ENCODE peak calls at places on chromosomes 5 and 9, in four cellular contexts. O is A549, N is H1, Q is transverse colon. E is an unnamed sample.
A peak's percentile ranks its signal among the peaks of the same experiment; 100 is the strongest.

GRCh38 chr9:75186767-75187380 is 98.6 kb downstream of the OSTF1 start:
- DNase-seq in N (no peak), O (peak; percentile 13), Q (no peak), E (no peak)

GRCh38 chr9:120742951-120743416 is 28.7 kb upstream of the MEGF9 start:
- DNase-seq in Q (no peak), O (peak; percentile 71), N (no peak), E (no peak)

GRCh38 chr9:127943746-127944145 is 6.1 kb upstream of the DPM2 start:
- DNase-seq in O (peak; percentile 79), N (peak; percentile 79), Q (peak; percentile 87), E (peak; percentile 94)

GRCh38 chr9:115276621-115277020 is 158.7 kb upstream of the TNC start:
- DNase-seq in N (no peak), O (no peak), Q (no peak), E (peak; percentile 75)

GRCh38 chr5:116025831-116026230 is 6.4 kb upstream of the ARL14EPL start:
- DNase-seq in Q (no peak), O (no peak), N (no peak), E (no peak)

GRCh38 chr9:36839131-36839885 is 194.8 kb downstream of the PAX5 start:
- DNase-seq in Q (no peak), N (no peak), O (no peak), E (no peak)

GRCh38 chr9:34589656-34590375 is at the start of gene CNTFR:
- DNase-seq in Q (no peak), N (no peak), O (no peak), E (no peak)

GRCh38 chr9:37311938-37312730 is 110.4 kb upstream of the GRHPR start:
- DNase-seq in N (no peak), Q (no peak), O (no peak), E (no peak)

GRCh38 chr5:6715758-6716633 is 2.8 kb downstream of the TENT4A start:
- DNase-seq in O (no peak), N (no peak), Q (no peak), E (peak; percentile 80)

GRCh38 chr5:93163010-93163663 is 417.9 kb downstream of the NR2F1-AS1 start:
- DNase-seq in Q (no peak), N (no peak), O (no peak), E (no peak)

GRCh38 chr5:138950411-138951011 is 75.4 kb upstream of the LRRTM2 start:
- DNase-seq in O (no peak), N (no peak), Q (no peak), E (no peak)

GRCh38 chr9:136777359-136777758 is 13.0 kb upstream of the LCN15 start:
- DNase-seq in N (no peak), Q (peak; percentile 74), O (no peak), E (no peak)

GRCh38 chr5:169115725-169116124 is 185.2 kb downstream of the SLIT3 start:
- DNase-seq in O (no peak), N (no peak), Q (no peak), E (no peak)

GRCh38 chr9:18569941-18570630 is 96.1 kb downstream of the ADAMTSL1 start:
- DNase-seq in N (no peak), Q (no peak), O (no peak), E (no peak)

GRCh38 chr5:133952729-133953567 is 15.5 kb downstream of the C5orf15 start:
- DNase-seq in Q (peak; percentile 21), O (no peak), N (no peak), E (no peak)

GRCh38 chr5:132813599-132814440 is 718 bp downstream of the SOWAHA start:
- DNase-seq in Q (peak; percentile 48), N (no peak), O (peak; percentile 62), E (no peak)

GRCh38 chr9:18437315-18438200 is 36.4 kb upstream of the ADAMTSL1 start:
- DNase-seq in O (no peak), N (no peak), Q (no peak), E (no peak)

GRCh38 chr5:93569295-93570164 is 11.5 kb downstream of the NR2F1-AS1 start:
- DNase-seq in N (no peak), O (no peak), Q (no peak), E (no peak)

GRCh38 chr5:84286662-84287061 is 98.0 kb downstream of the EDIL3 start:
- DNase-seq in N (no peak), Q (no peak), O (no peak), E (no peak)

GRCh38 chr9:8115570-8115969 is 316.0 kb upstream of the DMAC1 start:
- DNase-seq in Q (no peak), O (no peak), N (no peak), E (no peak)

GRCh38 chr9:129220771-129221170 is 42.7 kb upstream of the IER5L start:
- DNase-seq in Q (no peak), N (no peak), O (no peak), E (no peak)

GRCh38 chr5:82347213-82347947 is 69.2 kb upstream of the RPS23 start:
- DNase-seq in Q (no peak), N (no peak), O (no peak), E (peak; percentile 91)

GRCh38 chr5:38212307-38212706 is 46.1 kb upstream of the EGFLAM start:
- DNase-seq in O (no peak), N (no peak), Q (no peak), E (no peak)

GRCh38 chr5:96151891-96152290 is 190.2 kb upstream of the ELL2 start:
- DNase-seq in O (no peak), N (no peak), Q (no peak), E (no peak)

GRCh38 chr9:101027246-101027645 is 1.3 kb upstream of the PLPPR1 start:
- DNase-seq in N (no peak), Q (no peak), O (no peak), E (no peak)

GRCh38 chr9:89368550-89368949 is 50.2 kb downstream of the SECISBP2 start:
- DNase-seq in Q (no peak), O (no peak), N (no peak), E (no peak)

GRCh38 chr9:116207371-116208111 is 54.0 kb downstream of the PAPPA start:
- DNase-seq in O (no peak), Q (no peak), N (no peak), E (no peak)

GRCh38 chr5:123855630-123856029 is 343.7 kb downstream of the CSNK1G3 start:
- DNase-seq in N (no peak), Q (no peak), O (no peak), E (no peak)

GRCh38 chr9:32703635-32704034 is 68.2 kb upstream of the TAF1L start:
- DNase-seq in N (no peak), O (no peak), Q (no peak), E (no peak)

GRCh38 chr5:11334404-11334803 is 569.8 kb downstream of the CTNND2 start:
- DNase-seq in N (no peak), Q (no peak), O (no peak), E (no peak)

GRCh38 chr5:59218424-59219045 is 635.7 kb downstream of the RAB3C start:
- DNase-seq in O (no peak), Q (no peak), N (no peak), E (no peak)

GRCh38 chr9:104984121-104984520 is 56.2 kb upstream of the ABCA1 start:
- DNase-seq in Q (no peak), O (no peak), N (no peak), E (no peak)

DNA sequence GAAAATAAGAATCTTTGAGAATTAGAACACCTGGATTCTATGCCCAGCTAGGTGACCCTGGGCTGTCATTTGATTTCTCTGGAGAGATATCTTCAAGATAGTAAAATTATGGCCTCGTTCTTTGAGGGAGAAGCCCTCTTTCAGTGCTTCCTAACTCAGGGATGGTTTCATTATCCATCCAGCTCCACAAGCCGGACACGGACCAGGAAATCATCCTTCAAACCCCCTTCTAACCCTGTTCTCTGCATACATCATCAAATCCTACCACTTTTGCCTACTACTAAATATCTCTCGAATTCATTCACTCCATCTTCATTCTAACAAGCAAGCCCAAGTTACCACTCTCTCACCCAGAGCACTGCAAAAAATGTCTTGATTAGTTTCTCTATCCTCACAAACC is 57.2 kb downstream of the MAPKAP1 start:
- DNase-seq in N (no peak), Q (no peak), O (no peak), E (no peak)
- H3K4me3 ChIP-seq in N (no peak overlapping the region), Q (no peak overlapping the region), O (no peak overlapping the region), E (no peak overlapping the region)

GRCh38 chr9:113281356-113281755 is 5.9 kb downstream of the PRPF4 start:
- DNase-seq in N (no peak), Q (no peak), O (no peak), E (no peak)

GRCh38 chr9:113274474-113275146 is 762 bp downstream of the CDC26 start:
- DNase-seq in O (peak; percentile 66), Q (no peak), N (no peak), E (no peak)

GRCh38 chr9:113278840-113279239 is 3.4 kb downstream of the PRPF4 start:
- DNase-seq in Q (no peak), O (no peak), N (no peak), E (no peak)

GRCh38 chr9:113269871-113270270 is 5.5 kb downstream of the CDC26 start:
- DNase-seq in N (no peak), Q (no peak), O (no peak), E (no peak)

DNA sequence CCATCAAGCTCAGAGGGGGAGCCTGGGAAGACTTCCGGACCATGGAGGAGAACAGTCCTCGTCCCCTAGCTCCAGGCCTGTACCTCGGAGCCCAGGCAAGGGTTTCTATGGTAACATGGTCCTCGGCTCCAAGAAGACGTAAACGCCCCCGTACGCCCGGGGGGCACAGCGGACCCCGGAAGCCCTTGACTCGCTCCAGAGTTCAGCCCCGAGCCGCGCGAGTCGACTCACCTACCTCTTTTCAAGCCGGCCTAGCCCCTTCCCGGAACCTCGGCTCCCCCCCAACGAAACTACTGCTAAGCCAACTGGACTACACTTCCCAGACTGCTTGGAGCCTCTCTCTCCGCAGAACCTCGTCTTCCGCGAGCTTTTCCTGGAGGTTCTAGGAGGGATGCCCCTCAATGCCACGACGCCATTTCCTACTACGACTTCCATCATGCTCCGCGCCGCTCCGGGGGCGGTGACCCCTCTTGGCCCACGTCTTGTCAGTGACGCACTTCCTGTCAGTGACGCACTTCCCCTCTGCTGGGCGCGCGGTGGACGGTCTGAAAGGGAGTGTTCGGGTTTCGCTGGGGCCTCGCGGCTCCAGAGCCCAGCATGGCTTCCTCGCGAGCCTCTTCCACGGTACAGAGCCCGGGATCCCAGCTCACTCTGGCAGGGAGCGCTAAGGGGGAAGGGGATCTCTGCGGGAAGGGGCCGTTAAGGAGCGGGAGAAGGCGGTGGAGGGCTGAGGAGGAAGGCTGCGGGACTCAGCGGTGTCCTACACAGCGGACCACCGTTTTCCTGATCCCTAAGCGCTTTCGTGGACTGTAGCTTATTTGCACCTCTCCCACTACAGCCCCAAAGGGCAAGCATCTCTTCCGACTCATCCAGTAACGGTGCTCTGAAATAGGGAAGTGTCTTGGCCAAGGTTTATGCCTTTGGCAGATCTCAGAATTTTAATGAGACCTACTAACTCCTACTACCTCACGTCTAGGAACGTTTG is at the start of the genes CDC26 and PRPF4:
- DNase-seq in Q (peak; percentile 98), N (peak; percentile 89), O (peak; percentile 95), E (peak; percentile 100)
- TF ChIP-seq EP300 in Q (peak; percentile 26), N (no peak), O (no peak), E (no peak)

DNA sequence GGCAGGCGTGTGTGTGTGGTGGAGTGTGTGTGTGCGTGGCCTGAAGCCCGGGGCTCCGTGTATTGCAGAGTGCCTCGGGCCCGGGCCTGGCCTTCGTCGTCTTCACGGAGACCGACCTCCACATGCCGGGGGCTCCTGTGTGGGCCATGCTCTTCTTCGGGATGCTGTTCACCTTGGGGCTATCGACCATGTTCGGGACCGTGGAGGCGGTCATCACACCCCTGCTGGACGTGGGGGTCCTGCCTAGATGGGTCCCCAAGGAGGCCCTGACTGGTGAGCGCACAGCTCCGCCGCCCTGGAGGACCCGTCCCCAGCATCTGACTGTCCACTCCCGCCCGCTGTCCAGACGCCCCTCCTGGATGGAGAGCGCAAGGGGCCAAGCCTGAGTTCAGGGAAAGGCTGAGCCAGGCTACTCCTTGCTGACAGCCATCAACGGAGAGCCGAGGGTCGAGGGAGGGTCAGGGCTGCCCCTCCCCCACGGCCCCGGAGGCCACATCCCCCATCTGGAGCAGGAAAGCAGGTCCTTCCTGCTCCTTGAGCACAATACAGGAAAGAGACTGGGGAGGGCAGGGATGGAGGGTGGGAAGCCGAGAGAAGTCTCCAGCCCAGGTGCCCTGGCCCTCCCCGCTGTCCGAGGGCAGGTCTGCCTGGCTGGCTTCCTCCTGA is 18.4 kb downstream of the SLC6A18 start:
- DNase-seq in N (no peak), O (no peak), Q (no peak), E (no peak)
- H3K9me3 ChIP-seq in N (no peaks in the 10 kb centered on the region), O (no peaks in the 10 kb centered on the region), Q (no peaks in the 10 kb centered on the region), E (no peaks in the 10 kb centered on the region)

GRCh38 chr5:180208038-180208434 is 975 bp downstream of the RASGEF1C start:
- DNase-seq in N (no peak), Q (no peak), O (no peak), E (no peak)
- H3K4me3 ChIP-seq in N (no peak overlapping the region), Q (peak overlapping the region; percentile 57), O (peak overlapping the region; percentile 61), E (peak overlapping the region; percentile 65)